ENCODE peak calls at places on chromosome 13, in five cellular contexts. F, Y, W, J and R are unnamed samples.

GRCh38 chr13:44181938-44182337 is 191.7 kb upstream of the SERP2 start:
- DNase-seq in F (no peak), Y (no peak), W (no peak), J (no peak), R (no peak)

GRCh38 chr13:105920375-105920774 is 615.1 kb downstream of the EFNB2 start:
- DNase-seq in F (peak; percentile 98), Y (no peak), W (no peak), J (no peak), R (peak; percentile 71)

GRCh38 chr13:64471916-64472315 is 2758.2 kb downstream of the PCDH9 start:
- DNase-seq in F (peak; percentile 76), Y (no peak), W (no peak), J (no peak), R (no peak)

GRCh38 chr13:52128714-52129700 is at the start of gene NEK5:
- DNase-seq in F (peak; percentile 46), Y (peak; percentile 59), W (peak; percentile 72), J (no peak), R (peak; percentile 45)

GRCh38 chr13:46728777-46729176 is 68.2 kb downstream of the ESD start:
- DNase-seq in F (peak; percentile 5), Y (no peak), W (no peak), J (no peak), R (no peak)

GRCh38 chr13:27194895-27195764 is 23.5 kb upstream of the USP12 start:
- DNase-seq in F (peak; percentile 83), Y (no peak), W (peak; percentile 44), J (no peak), R (peak; percentile 38)

GRCh38 chr13:48260970-48261369 is 28.0 kb downstream of the ITM2B start:
- DNase-seq in F (no peak), Y (no peak), W (no peak), J (no peak), R (no peak)

GRCh38 chr13:68257111-68257842 is 1027.1 kb upstream of the PCDH9 start:
- DNase-seq in F (peak; percentile 51), Y (no peak), W (no peak), J (no peak), R (peak; percentile 6)

GRCh38 chr13:75908137-75908536 is 272.0 kb downstream of the LMO7 start:
- DNase-seq in F (peak; percentile 15), Y (peak; percentile 26), W (no peak), J (no peak), R (no peak)

GRCh38 chr13:40026174-40026585 is 370.7 kb downstream of the COG6 start:
- DNase-seq in F (no peak), Y (no peak), W (no peak), J (no peak), R (no peak)

GRCh38 chr13:77306458-77306857 is 20.4 kb downstream of the MYCBP2 start:
- DNase-seq in F (no peak), Y (no peak), W (no peak), J (no peak), R (peak; percentile 81)
- H3K4me1 ChIP-seq in F (peaks cover 2% of the 10 kb centered on the region), Y (peaks cover 43% of the 10 kb centered on the region), W (peaks cover 10% of the 10 kb centered on the region), J (peaks cover 65% of the 10 kb centered on the region), R (peaks cover 54% of the 10 kb centered on the region)

GRCh38 chr13:95404141-95404882 is 103.1 kb upstream of the ABCC4 start:
- DNase-seq in F (peak; percentile 76), Y (peak; percentile 76), W (peak; percentile 83), J (peak; percentile 67), R (peak; percentile 90)
- H3K4me3 ChIP-seq in F (peak overlapping the region; percentile 52), Y (peak overlapping the region; percentile 57), W (peak overlapping the region; percentile 32), J (peak overlapping the region; percentile 30), R (peak overlapping the region; percentile 24)

GRCh38 chr13:23557733-23558132 is 12.5 kb upstream of the TNFRSF19 start:
- DNase-seq in F (no peak), Y (no peak), W (no peak), J (no peak), R (no peak)
- H3K4me1 ChIP-seq in F (peaks cover 7% of the 10 kb centered on the region), Y (peaks cover 7% of the 10 kb centered on the region), W (peaks cover 17% of the 10 kb centered on the region), J (peaks cover 16% of the 10 kb centered on the region), R (peaks cover 7% of the 10 kb centered on the region)

DNA sequence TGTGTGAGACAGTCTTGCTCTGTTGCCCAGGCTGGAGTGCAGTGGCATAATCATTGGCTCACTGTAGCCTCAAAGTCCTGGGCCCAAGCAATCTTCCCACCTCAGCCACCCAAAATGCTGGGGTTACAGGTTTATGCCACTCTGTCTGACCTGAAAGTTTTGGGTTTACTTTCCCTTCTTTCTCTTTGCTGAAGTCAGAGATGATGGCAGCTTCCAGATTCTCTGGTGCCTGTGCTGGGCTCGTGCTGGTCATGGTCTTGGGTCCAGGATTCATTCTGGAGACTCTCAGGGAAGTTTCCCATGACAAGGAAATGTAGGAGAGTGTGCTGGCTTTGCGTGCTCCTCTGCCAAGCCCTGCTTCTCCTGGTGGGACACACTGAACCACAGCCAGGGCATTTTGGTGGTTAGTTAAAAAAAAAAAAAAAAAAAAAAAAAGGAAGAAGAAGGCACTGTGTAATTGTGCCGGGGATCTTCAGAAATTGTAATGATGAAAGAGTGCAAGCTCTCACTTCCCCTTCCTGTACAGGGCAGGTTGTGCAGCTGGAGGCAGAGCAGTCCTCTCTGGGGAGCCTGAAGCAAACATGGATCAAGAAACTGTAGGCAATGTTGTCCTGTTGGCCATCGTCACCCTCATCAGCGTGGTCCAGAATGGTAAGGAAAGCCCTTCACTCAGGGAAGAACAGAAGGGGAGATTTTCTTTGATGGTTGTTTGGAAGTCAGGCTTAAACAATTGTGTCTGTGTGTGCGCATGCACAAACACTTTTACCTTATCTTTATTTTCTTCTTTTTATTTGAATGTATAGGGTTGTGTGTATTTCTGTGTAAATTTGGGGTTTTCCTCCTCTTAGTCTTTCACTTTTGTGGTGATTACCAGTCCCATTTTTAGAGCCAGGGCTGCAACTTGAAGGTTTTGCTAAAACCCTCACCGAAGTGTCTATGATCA is at the start of gene ALOX5AP:
- DNase-seq in F (no peak), Y (no peak), W (no peak), J (no peak), R (no peak)
- H3K4me3 ChIP-seq in F (no peak within 1 kb of the TSS), Y (peak within 1 kb of the TSS; percentile 31), W (no peak within 1 kb of the TSS), J (peak within 1 kb of the TSS; percentile 10), R (no peak within 1 kb of the TSS)

GRCh38 chr13:32063622-32064233 is 32.2 kb downstream of the FRY start:
- DNase-seq in F (no peak), Y (no peak), W (no peak), J (no peak), R (no peak)
- H3K4me1 ChIP-seq in F (no peaks in the 10 kb centered on the region), Y (peaks cover 49% of the 10 kb centered on the region), W (peaks cover 37% of the 10 kb centered on the region), J (no peaks in the 10 kb centered on the region), R (no peaks in the 10 kb centered on the region)

DNA sequence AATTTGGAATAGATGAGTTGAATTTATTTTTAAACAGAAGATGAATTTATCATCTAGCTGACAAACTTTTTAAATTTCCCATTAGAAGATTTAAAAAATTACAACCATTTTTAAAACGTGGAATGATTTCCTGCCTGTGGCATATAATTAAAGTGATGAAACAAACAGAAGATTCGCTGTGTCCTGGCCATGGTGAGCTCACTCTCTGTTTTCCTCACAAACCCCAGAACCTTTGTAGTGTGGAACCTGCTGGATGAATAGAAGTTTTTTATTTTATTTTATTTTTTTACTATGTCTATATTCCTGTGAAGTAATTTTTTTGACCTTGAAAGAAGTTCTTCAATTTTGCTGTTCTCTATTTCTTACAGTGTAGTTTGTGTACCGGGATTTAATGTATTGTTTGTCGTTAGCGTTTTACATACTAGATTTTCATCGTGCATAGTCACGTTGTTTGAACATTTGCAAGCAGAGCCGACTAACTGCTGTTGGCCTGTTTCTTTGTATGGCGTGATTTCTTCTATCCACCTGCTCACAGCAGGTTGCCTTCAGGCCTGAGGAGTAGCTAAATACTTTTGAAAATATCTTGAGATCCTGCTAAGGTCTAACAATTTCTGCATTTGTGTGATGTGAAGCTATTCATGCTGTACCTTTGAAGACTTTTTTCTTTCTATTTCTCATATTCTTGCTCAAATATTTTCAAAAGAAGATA is 149.2 kb downstream of the GGACT start:
- DNase-seq in F (no peak), Y (no peak), W (no peak), J (no peak), R (no peak)
- H3K4me3 ChIP-seq in F (no peak overlapping the region), Y (no peak overlapping the region), W (no peak overlapping the region), J (no peak overlapping the region), R (no peak overlapping the region)